ENCODE peak calls at places on chromosomes 6 and 20, in six cellular contexts. One of them, this sample, is unnamed.

GRCh38 chr20:51079488-51079887 is 56.6 kb upstream of the KCNG1 start:
- DNase-seq in IMR-90: no peak
- DNase-seq in H1: no peak
- DNase-seq in H9: no peak
- DNase-seq in neuronal stem cell: no peak
- DNase-seq in trophoblast cell: no peak
- DNase-seq in this sample: no peak

GRCh38 chr20:62358171-62358719 is 8.9 kb downstream of the LAMA5 start:
- DNase-seq in H9: no peak
- DNase-seq in neuronal stem cell: no peak
- DNase-seq in H1: no peak
- DNase-seq in IMR-90: no peak
- DNase-seq in trophoblast cell: no peak
- DNase-seq in this sample: no peak

GRCh38 chr6:14499804-14500203 is 382.2 kb downstream of the CD83 start:
- DNase-seq in trophoblast cell: peak; percentile 60
- DNase-seq in IMR-90: peak; percentile 87
- DNase-seq in H9: no peak
- DNase-seq in neuronal stem cell: no peak
- DNase-seq in H1: no peak
- DNase-seq in this sample: peak; percentile 60

GRCh38 chr6:52552278-52552643 is 24.6 kb downstream of the TRAM2 start:
- DNase-seq in IMR-90: no peak
- DNase-seq in neuronal stem cell: no peak
- DNase-seq in H1: no peak
- DNase-seq in H9: no peak
- DNase-seq in trophoblast cell: no peak
- DNase-seq in this sample: no peak

GRCh38 chr6:105251689-105252088 is 71.9 kb upstream of the POPDC3 start:
- DNase-seq in IMR-90: no peak
- DNase-seq in trophoblast cell: no peak
- DNase-seq in H1: no peak
- DNase-seq in H9: no peak
- DNase-seq in neuronal stem cell: no peak
- DNase-seq in this sample: peak; percentile 63

GRCh38 chr6:36033935-36034334 is 6.3 kb downstream of the MAPK14 start:
- DNase-seq in IMR-90: peak; percentile 49
- DNase-seq in trophoblast cell: no peak
- DNase-seq in H9: no peak
- DNase-seq in neuronal stem cell: no peak
- DNase-seq in H1: no peak
- DNase-seq in this sample: peak; percentile 67

GRCh38 chr6:42889815-42890214 is 10.4 kb downstream of the RPL7L1 start:
- DNase-seq in neuronal stem cell: no peak
- DNase-seq in H9: no peak
- DNase-seq in trophoblast cell: no peak
- DNase-seq in H1: no peak
- DNase-seq in IMR-90: no peak
- DNase-seq in this sample: no peak

GRCh38 chr20:2521369-2522305 is 12.9 kb upstream of the ZNF343 start:
- DNase-seq in neuronal stem cell: peak; percentile 37
- DNase-seq in H1: peak; percentile 78
- DNase-seq in H9: peak; percentile 47
- DNase-seq in trophoblast cell: no peak
- DNase-seq in IMR-90: peak; percentile 46
- DNase-seq in this sample: peak; percentile 56

GRCh38 chr6:149723771-149724417 is 6.0 kb upstream of the LATS1 start:
- DNase-seq in neuronal stem cell: no peak
- DNase-seq in H9: no peak
- DNase-seq in H1: no peak
- DNase-seq in trophoblast cell: peak; percentile 68
- DNase-seq in IMR-90: peak; percentile 79
- DNase-seq in this sample: peak; percentile 90

GRCh38 chr6:109224994-109225393 is 129.7 kb downstream of the CEP57L1 start:
- DNase-seq in neuronal stem cell: no peak
- DNase-seq in H9: no peak
- DNase-seq in IMR-90: no peak
- DNase-seq in H1: no peak
- DNase-seq in trophoblast cell: no peak
- DNase-seq in this sample: no peak

GRCh38 chr6:45605971-45606370 is 228.2 kb upstream of the SUPT3H start:
- DNase-seq in H1: no peak
- DNase-seq in neuronal stem cell: no peak
- DNase-seq in trophoblast cell: no peak
- DNase-seq in IMR-90: no peak
- DNase-seq in H9: no peak
- DNase-seq in this sample: no peak

GRCh38 chr6:107736713-107737396 is 87.3 kb downstream of the SCML4 start:
- DNase-seq in H1: no peak
- DNase-seq in trophoblast cell: no peak
- DNase-seq in IMR-90: no peak
- DNase-seq in H9: no peak
- DNase-seq in neuronal stem cell: no peak
- DNase-seq in this sample: peak; percentile 5

GRCh38 chr20:58795923-58796245 is 54.8 kb downstream of the GNAS-AS1 start:
- DNase-seq in IMR-90: no peak
- DNase-seq in trophoblast cell: no peak
- DNase-seq in H9: no peak
- DNase-seq in H1: no peak
- DNase-seq in neuronal stem cell: no peak
- DNase-seq in this sample: no peak

GRCh38 chr20:14481863-14482262 is 144.5 kb upstream of the FLRT3 start:
- DNase-seq in neuronal stem cell: no peak
- DNase-seq in IMR-90: peak; percentile 92
- DNase-seq in trophoblast cell: no peak
- DNase-seq in H1: no peak
- DNase-seq in H9: no peak
- DNase-seq in this sample: no peak

GRCh38 chr20:54576496-54576895 is 101.1 kb downstream of the DOK5 start:
- DNase-seq in H9: no peak
- DNase-seq in neuronal stem cell: no peak
- DNase-seq in trophoblast cell: no peak
- DNase-seq in IMR-90: no peak
- DNase-seq in H1: no peak
- DNase-seq in this sample: no peak

GRCh38 chr20:21270806-21271205 is 32.3 kb upstream of the XRN2 start:
- DNase-seq in IMR-90: no peak
- DNase-seq in H1: no peak
- DNase-seq in trophoblast cell: no peak
- DNase-seq in neuronal stem cell: no peak
- DNase-seq in H9: no peak
- DNase-seq in this sample: no peak

DNA sequence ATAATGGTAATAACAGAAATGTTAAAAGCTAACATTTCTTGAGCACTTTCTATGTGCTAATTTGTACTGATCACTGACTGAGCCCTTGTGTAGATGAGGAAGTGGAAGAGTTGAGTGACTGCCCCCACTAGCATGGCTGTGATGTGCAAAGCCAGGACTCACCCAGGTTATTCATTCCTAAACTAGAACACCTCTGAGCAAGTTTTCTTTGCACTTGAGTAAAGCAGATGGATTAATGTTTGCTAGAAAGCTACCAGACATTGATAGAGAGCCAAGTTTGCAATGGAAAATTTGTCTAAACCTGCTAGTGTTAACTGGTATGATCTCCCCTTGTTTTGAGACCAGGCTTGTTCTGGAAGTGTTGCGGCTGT is 467.4 kb upstream of the PLCB4 start:
- DNase-seq in H1: no peak
- DNase-seq in H9: no peak
- DNase-seq in neuronal stem cell: no peak
- DNase-seq in trophoblast cell: no peak
- DNase-seq in IMR-90: no peak
- DNase-seq in this sample: no peak
- H4K91ac ChIP-seq in H1: no peak overlapping the region
- H4K91ac ChIP-seq in H9: no peak overlapping the region
- H4K91ac ChIP-seq in neuronal stem cell: no peak overlapping the region
- H4K91ac ChIP-seq in trophoblast cell: no peak overlapping the region
- H4K91ac ChIP-seq in IMR-90: no peak overlapping the region
- H4K91ac ChIP-seq in this sample: no peak overlapping the region

GRCh38 chr20:45765980-45766379 is 25.7 kb downstream of the WFDC3 start:
- DNase-seq in H9: peak; percentile 41
- DNase-seq in IMR-90: no peak
- DNase-seq in trophoblast cell: no peak
- DNase-seq in H1: no peak
- DNase-seq in neuronal stem cell: no peak
- DNase-seq in this sample: no peak
- H3K23ac ChIP-seq in H9: no peak overlapping the region
- H3K23ac ChIP-seq in IMR-90: no peak overlapping the region
- H3K23ac ChIP-seq in trophoblast cell: no peak overlapping the region
- H3K23ac ChIP-seq in H1: no peak overlapping the region
- H3K23ac ChIP-seq in neuronal stem cell: no peak overlapping the region
- H3K23ac ChIP-seq in this sample: no peak overlapping the region

GRCh38 chr6:34239893-34240292 is 3.2 kb downstream of the HMGA1 start:
- DNase-seq in IMR-90: no peak
- DNase-seq in neuronal stem cell: no peak
- DNase-seq in H9: no peak
- DNase-seq in trophoblast cell: no peak
- DNase-seq in H1: no peak
- DNase-seq in this sample: no peak

GRCh38 chr6:34237722-34238506 is 1.2 kb downstream of the HMGA1 start:
- DNase-seq in trophoblast cell: peak; percentile 43
- DNase-seq in IMR-90: peak; percentile 33
- DNase-seq in H1: peak; percentile 63
- DNase-seq in H9: peak; percentile 49
- DNase-seq in neuronal stem cell: no peak
- DNase-seq in this sample: peak; percentile 59

GRCh38 chr6:34237316-34237721 is 646 bp downstream of the HMGA1 start:
- DNase-seq in trophoblast cell: no peak
- DNase-seq in H9: no peak
- DNase-seq in H1: no peak
- DNase-seq in neuronal stem cell: no peak
- DNase-seq in IMR-90: no peak
- DNase-seq in this sample: no peak

GRCh38 chr6:34239240-34239825 is 2.7 kb downstream of the HMGA1 start:
- DNase-seq in H1: no peak
- DNase-seq in trophoblast cell: no peak
- DNase-seq in IMR-90: no peak
- DNase-seq in neuronal stem cell: no peak
- DNase-seq in H9: no peak
- DNase-seq in this sample: no peak

DNA sequence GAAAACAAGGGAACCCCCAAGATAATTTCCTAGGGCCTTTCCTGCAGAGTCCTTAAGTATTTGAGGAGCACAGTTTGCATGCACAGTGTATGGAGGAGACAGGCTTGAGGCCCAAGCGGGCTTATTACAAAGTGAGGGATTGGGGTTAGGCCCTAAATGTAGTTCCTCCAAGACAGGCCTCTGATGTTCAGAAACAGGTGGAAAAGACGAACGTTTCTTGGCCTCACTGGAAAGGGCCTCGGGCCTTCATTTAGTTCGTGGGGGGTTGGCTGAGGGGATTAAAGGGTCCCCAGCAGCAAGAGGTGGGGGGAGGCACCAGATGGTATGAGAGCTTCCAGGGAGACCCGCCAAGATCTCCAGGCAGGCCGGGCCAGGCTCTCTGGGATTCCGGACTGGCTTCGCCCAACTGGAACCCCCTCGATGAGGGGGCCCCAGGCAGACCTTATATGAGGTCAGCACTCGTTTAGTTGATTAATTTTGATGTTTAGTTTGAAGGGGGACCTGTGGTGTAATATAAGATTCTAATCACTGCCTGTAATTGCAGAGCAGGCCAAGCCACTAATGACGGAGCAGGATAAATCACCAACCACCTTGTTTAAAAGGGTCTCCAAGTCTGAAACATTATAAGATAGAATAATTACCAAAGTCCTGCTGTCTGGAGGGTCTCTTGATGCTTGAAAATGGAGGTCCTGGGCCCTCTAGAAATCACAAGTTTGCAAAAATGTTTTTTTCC is 2.0 kb downstream of the HMGA1 start:
- DNase-seq in trophoblast cell: no peak
- DNase-seq in H1: no peak
- DNase-seq in IMR-90: no peak
- DNase-seq in neuronal stem cell: no peak
- DNase-seq in H9: no peak
- DNase-seq in this sample: no peak
- H2BK5ac ChIP-seq in trophoblast cell: no peak overlapping the region
- H2BK5ac ChIP-seq in H1: peak overlapping the region; percentile 3
- H2BK5ac ChIP-seq in IMR-90: peak overlapping the region; percentile 76
- H2BK5ac ChIP-seq in neuronal stem cell: peak overlapping the region; percentile 66
- H2BK5ac ChIP-seq in H9: no peak overlapping the region
- H2BK5ac ChIP-seq in this sample: peak overlapping the region; percentile 59

DNA sequence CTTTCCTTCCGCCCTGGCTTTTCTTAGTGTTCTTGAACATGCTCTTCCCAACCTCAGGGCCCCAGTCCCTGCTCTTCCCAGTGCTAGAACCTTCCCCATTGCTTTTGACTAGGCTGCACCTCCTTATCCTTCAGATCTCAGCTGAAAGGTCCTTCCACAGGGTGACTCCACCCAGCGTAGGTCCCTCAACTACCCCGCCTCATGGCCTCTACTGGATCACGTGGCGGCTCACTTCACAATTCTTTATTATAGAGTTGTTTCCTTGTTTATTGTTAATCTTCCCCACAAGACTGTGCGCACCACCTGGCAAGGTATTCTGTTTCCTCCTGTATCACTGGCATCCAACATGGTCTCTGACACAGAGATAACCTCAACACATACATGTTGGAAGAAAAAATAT is 31.2 kb downstream of the TTLL9 start:
- DNase-seq in neuronal stem cell: no peak
- DNase-seq in H1: no peak
- DNase-seq in IMR-90: no peak
- DNase-seq in trophoblast cell: no peak
- DNase-seq in H9: peak; percentile 12
- DNase-seq in this sample: no peak
- H4K91ac ChIP-seq in neuronal stem cell: no peak overlapping the region
- H4K91ac ChIP-seq in H1: no peak overlapping the region
- H4K91ac ChIP-seq in IMR-90: no peak overlapping the region
- H4K91ac ChIP-seq in trophoblast cell: no peak overlapping the region
- H4K91ac ChIP-seq in H9: no peak overlapping the region
- H4K91ac ChIP-seq in this sample: no peak overlapping the region

GRCh38 chr6:27145731-27146455 is 101.6 kb upstream of the PRSS16 start:
- DNase-seq in trophoblast cell: peak; percentile 66
- DNase-seq in IMR-90: peak; percentile 91
- DNase-seq in neuronal stem cell: no peak
- DNase-seq in H9: peak; percentile 77
- DNase-seq in H1: peak; percentile 63
- DNase-seq in this sample: peak; percentile 93
- H3K23ac ChIP-seq in trophoblast cell: no peak overlapping the region
- H3K23ac ChIP-seq in IMR-90: peak overlapping the region; percentile 93
- H3K23ac ChIP-seq in neuronal stem cell: no peak overlapping the region
- H3K23ac ChIP-seq in H9: no peak overlapping the region
- H3K23ac ChIP-seq in H1: no peak overlapping the region
- H3K23ac ChIP-seq in this sample: peak overlapping the region; percentile 96